ENCODE peak calls at places on chromosomes 6 and 20, in ten cellular contexts. S is esophagus muscularis mucosa; X is uterus; I is neural progenitor cell; G is PC-3; R is left ventricle myocardium inferior; J is CD8-positive, alpha-beta memory T cell; Y is esophagus squamous epithelium; N is lower lobe of right lung; T is cardiac muscle cell. D is an unnamed sample.

GRCh38 chr6:88472731-88473130 is 306.6 kb upstream of the CNR1 start:
- DNase-seq in T (no peak), R (no peak), G (no peak), S (no peak), N (no peak), I (peak; percentile 36), X (no peak), Y (no peak), J (no peak), D (no peak)

GRCh38 chr6:39274471-39274870 is 39.7 kb downstream of the KCNK17 start:
- DNase-seq in X (no peak), R (no peak), I (no peak), N (no peak), J (no peak), T (no peak), G (no peak), S (no peak), Y (no peak), D (no peak)

GRCh38 chr6:76418657-76419217 is 346.3 kb upstream of the IMPG1 start:
- DNase-seq in S (no peak), J (no peak), Y (no peak), I (no peak), G (no peak), R (no peak), T (no peak), N (no peak), X (no peak), D (no peak)

GRCh38 chr20:50286174-50286511 is 95.5 kb downstream of the CEBPB start:
- DNase-seq in N (no peak), S (no peak), T (no peak), J (no peak), X (no peak), Y (no peak), I (no peak), R (no peak), G (no peak), D (no peak)

GRCh38 chr6:13666194-13667105 is 45.2 kb downstream of the RANBP9 start:
- DNase-seq in R (no peak), X (no peak), S (no peak), N (no peak), J (no peak), G (peak; percentile 65), Y (no peak), T (no peak), I (no peak), D (no peak)

GRCh38 chr6:92521553-92521952 is 897.8 kb downstream of the EPHA7 start:
- DNase-seq in I (no peak), N (no peak), T (no peak), Y (no peak), G (peak; percentile 62), X (no peak), J (no peak), S (no peak), R (no peak), D (no peak)

GRCh38 chr20:22626501-22626900 is 42.1 kb upstream of the FOXA2 start:
- DNase-seq in X (no peak), J (no peak), I (no peak), G (no peak), N (no peak), T (no peak), R (no peak), S (peak; percentile 47), Y (no peak), D (no peak)

GRCh38 chr6:22349051-22349450 is 52.2 kb upstream of the PRL start:
- DNase-seq in N (no peak), X (no peak), R (no peak), Y (no peak), I (no peak), T (no peak), G (no peak), S (peak; percentile 87), J (no peak), D (no peak)

GRCh38 chr6:113763883-113764282 is 93.3 kb upstream of the MARCKS start:
- DNase-seq in S (no peak), N (no peak), R (no peak), Y (no peak), T (no peak), G (peak; percentile 89), J (no peak), I (no peak), X (no peak), D (no peak)

GRCh38 chr6:12014873-12015149 is 2.7 kb downstream of the HIVEP1 start:
- DNase-seq in J (no peak), N (no peak), R (no peak), T (no peak), Y (no peak), X (no peak), I (no peak), S (no peak), G (no peak), D (no peak)

GRCh38 chr6:16319813-16320532 is 81.6 kb downstream of the GMPR start:
- DNase-seq in S (no peak), N (no peak), I (no peak), T (peak; percentile 74), Y (no peak), R (peak; percentile 73), X (peak; percentile 60), J (peak; percentile 55), G (peak; percentile 83), D (peak; percentile 88)

GRCh38 chr6:160309718-160310117 is 38.5 kb upstream of the SLC22A3 start:
- DNase-seq in G (no peak), S (no peak), N (no peak), R (no peak), J (no peak), I (no peak), X (no peak), T (no peak), Y (no peak), D (no peak)

GRCh38 chr6:89527634-89528033 is 94.7 kb downstream of the ANKRD6 start:
- DNase-seq in R (no peak), G (peak; percentile 42), N (no peak), T (no peak), J (no peak), I (no peak), S (no peak), Y (no peak), X (no peak), D (no peak)

GRCh38 chr6:90219168-90219985 is 77.3 kb downstream of the BACH2 start:
- DNase-seq in X (peak; percentile 55), Y (no peak), G (peak; percentile 32), I (peak; percentile 43), S (no peak), J (no peak), N (no peak), R (no peak), T (peak; percentile 61), D (no peak)

GRCh38 chr20:4898282-4898681 is 103.0 kb downstream of the SLC23A2 start:
- DNase-seq in T (no peak), Y (no peak), X (no peak), N (no peak), I (no peak), S (no peak), R (peak; percentile 29), J (no peak), G (peak; percentile 99), D (no peak)

GRCh38 chr6:38796850-38797249 is 81.7 kb downstream of the DNAH8 start:
- DNase-seq in Y (no peak), T (no peak), N (no peak), I (no peak), R (no peak), S (no peak), G (peak; percentile 73), X (no peak), J (no peak), D (no peak)

GRCh38 chr6:27178860-27179259 is 68.6 kb upstream of the PRSS16 start:
- DNase-seq in R (no peak), T (no peak), N (no peak), X (no peak), J (no peak), G (no peak), S (no peak), I (peak; percentile 57), Y (no peak), D (no peak)
- H3K4me3 ChIP-seq in R (peak overlapping the region; percentile 79), T (peak overlapping the region; percentile 63), N (peak overlapping the region; percentile 73), X (no peak overlapping the region), J (no peak overlapping the region), G (peak overlapping the region; percentile 99), S (peak overlapping the region; percentile 70), I (peak overlapping the region; percentile 100), Y (peak overlapping the region; percentile 64), D (peak overlapping the region; percentile 75)

GRCh38 chr6:35044771-35045275 is 96.3 kb downstream of the TCP11 start:
- DNase-seq in G (peak; percentile 33), N (no peak), R (no peak), X (no peak), S (no peak), T (no peak), J (no peak), Y (no peak), I (no peak), D (peak; percentile 23)
- H3K4me3 ChIP-seq in G (peak overlapping the region; percentile 4), N (no peak overlapping the region), R (no peak overlapping the region), X (no peak overlapping the region), S (no peak overlapping the region), T (no peak overlapping the region), J (no peak overlapping the region), Y (no peak overlapping the region), I (no peak overlapping the region), D (no peak overlapping the region)

DNA sequence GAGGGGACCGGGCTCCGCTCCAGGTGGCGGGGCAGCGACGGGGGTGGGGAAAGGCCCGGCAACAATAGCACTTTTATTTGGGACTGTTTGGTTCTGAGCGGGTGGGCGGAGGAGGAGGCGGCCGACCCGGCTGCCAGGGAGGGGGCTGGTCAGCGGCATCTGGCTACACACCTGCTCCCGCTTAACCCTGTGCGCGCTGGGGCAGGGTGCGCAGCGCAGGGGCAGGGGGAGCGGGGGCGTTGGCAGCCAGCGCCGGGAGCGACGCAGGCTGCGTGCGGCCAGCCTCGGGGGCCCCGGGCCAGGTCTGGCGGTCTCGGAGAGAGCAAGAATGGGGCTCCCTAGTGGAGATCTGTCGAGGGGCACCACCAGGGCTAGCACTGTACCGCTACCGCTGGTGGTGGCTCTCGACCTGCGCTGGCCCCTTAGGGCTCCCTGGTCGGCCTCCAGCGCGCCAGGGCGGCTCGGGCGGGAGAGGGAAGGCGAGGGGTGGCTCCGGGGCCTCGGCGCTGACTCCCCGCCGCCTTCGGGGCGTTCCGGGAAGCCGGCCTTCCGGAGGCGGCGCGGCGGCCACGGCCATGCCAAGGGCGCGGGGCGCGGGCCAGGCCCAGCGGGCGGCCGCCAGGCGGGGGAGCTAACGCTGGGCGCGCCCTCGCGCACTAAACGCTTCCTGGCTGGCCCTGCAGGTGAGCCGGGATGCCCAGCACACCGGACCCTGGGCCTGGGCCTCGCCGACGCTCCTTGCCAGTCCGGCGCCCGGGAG is 92.4 kb downstream of the NCR2 start:
- DNase-seq in T (peak; percentile 68), X (peak; percentile 69), I (peak; percentile 67), Y (no peak), G (peak; percentile 60), N (peak; percentile 68), S (no peak), R (peak; percentile 43), J (no peak), D (peak; percentile 42)
- H3K4me3 ChIP-seq in T (peak overlapping the region; percentile 33), X (peak overlapping the region; percentile 38), I (peak overlapping the region; percentile 59), Y (peak overlapping the region; percentile 54), G (peak overlapping the region; percentile 70), N (peak overlapping the region; percentile 57), S (peak overlapping the region; percentile 61), R (peak overlapping the region; percentile 67), J (no peak overlapping the region), D (peak overlapping the region; percentile 54)

DNA sequence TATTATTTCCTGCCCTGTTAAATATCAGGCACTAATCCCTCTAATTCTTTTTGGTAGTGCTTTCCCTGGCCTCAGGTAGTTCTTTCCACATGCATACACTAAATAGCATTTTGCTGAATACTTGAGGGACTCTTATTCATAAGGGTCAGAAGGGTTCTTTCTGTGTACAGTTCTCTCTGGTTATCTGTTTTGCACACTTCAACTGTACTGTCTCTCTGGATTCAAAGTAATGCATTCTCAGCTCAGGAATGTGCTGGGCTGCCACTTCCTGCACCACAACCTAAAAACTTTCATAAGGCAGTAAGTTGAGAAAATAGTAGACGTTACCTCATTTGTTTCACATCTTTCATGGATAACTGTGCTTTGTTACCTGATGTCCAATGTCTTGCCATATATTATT is 32.1 kb downstream of the C6orf141 start:
- DNase-seq in G (no peak), T (no peak), S (no peak), Y (no peak), X (no peak), R (no peak), J (no peak), N (no peak), I (no peak), D (no peak)
- H3K4me3 ChIP-seq in G (no peak overlapping the region), T (no peak overlapping the region), S (no peak overlapping the region), Y (no peak overlapping the region), X (no peak overlapping the region), R (no peak overlapping the region), J (no peak overlapping the region), N (no peak overlapping the region), I (no peak overlapping the region), D (no peak overlapping the region)

D was measured in heart left ventricle.